ENCODE peak calls at places on chromosome 16, in eight cellular contexts. Q is PC-3, D is HT-29, X is Calu3, L is erythroblast, J is fibroblast of the conjunctiva, R is small intestine, S is neuronal stem cell. C is an unnamed sample.

GRCh38 chr16:26951950-26952349 is 114.8 kb upstream of the C16orf82 start:
- DNase-seq in Q (no peak), D (no peak), X (no peak), L (no peak), J (no peak), R (no peak), S (no peak), C (no peak)

GRCh38 chr16:76639685-76640289 is 362.6 kb downstream of the CNTNAP4 start:
- DNase-seq in Q (peak), D (peak), X (peak), L (peak), J (peak), R (peak), S (no peak), C (no peak)

GRCh38 chr16:66601471-66601870 is 3.0 kb upstream of the CMTM3 start:
- DNase-seq in Q (no peak), D (no peak), X (no peak), L (no peak), J (no peak), R (no peak), S (no peak), C (no peak)

GRCh38 chr16:15897834-15898254 is 9.4 kb upstream of the CEP20 start:
- DNase-seq in Q (peak), D (no peak), X (no peak), L (no peak), J (no peak), R (no peak), S (no peak), C (no peak)

GRCh38 chr16:66286527-66286926 is 80.0 kb upstream of the CDH5 start:
- DNase-seq in Q (no peak), D (no peak), X (no peak), L (no peak), J (no peak), R (no peak), S (no peak), C (no peak)

GRCh38 chr16:66996324-66996982 is 8.1 kb downstream of the CES4A start:
- DNase-seq in Q (peak), D (no peak), X (no peak), L (no peak), J (peak), R (no peak), S (no peak), C (peak)

GRCh38 chr16:85123891-85124635 is 11.8 kb upstream of the CIBAR2 start:
- DNase-seq in Q (peak), D (no peak), X (no peak), L (no peak), J (peak), R (no peak), S (no peak), C (no peak)

GRCh38 chr16:78763821-78764440 is 664.5 kb downstream of the WWOX start:
- DNase-seq in Q (no peak), D (no peak), X (no peak), L (no peak), J (no peak), R (no peak), S (no peak), C (no peak)

GRCh38 chr16:83113811-83114210 is 487.0 kb downstream of the CDH13 start:
- DNase-seq in Q (no peak), D (no peak), X (no peak), L (no peak), J (no peak), R (no peak), S (no peak), C (no peak)

GRCh38 chr16:86011532-86011931 is 112.6 kb downstream of the IRF8 start:
- DNase-seq in Q (no peak), D (no peak), X (no peak), L (no peak), J (no peak), R (no peak), S (no peak), C (no peak)

GRCh38 chr16:48813485-48813884 is 203.5 kb upstream of the N4BP1 start:
- DNase-seq in Q (no peak), D (no peak), X (no peak), L (no peak), J (no peak), R (no peak), S (no peak), C (no peak)

GRCh38 chr16:7014756-7015155 is 317.9 kb upstream of the RBFOX1 start:
- DNase-seq in Q (no peak), D (no peak), X (no peak), L (no peak), J (no peak), R (no peak), S (no peak), C (no peak)

GRCh38 chr16:51184702-51185433 is 33.8 kb upstream of the SALL1 start:
- DNase-seq in Q (no peak), D (no peak), X (no peak), L (no peak), J (no peak), R (no peak), S (no peak), C (no peak)

GRCh38 chr16:68504066-68504465 is 35.0 kb upstream of the ZFP90 start:
- DNase-seq in Q (no peak), D (no peak), X (no peak), L (no peak), J (no peak), R (no peak), S (no peak), C (no peak)

GRCh38 chr16:21071741-21072140 is 78.9 kb downstream of the DNAH3 start:
- DNase-seq in Q (no peak), D (no peak), X (no peak), L (no peak), J (no peak), R (no peak), S (no peak), C (no peak)

GRCh38 chr16:50323335-50324011 is 45.3 kb downstream of the BRD7 start:
- DNase-seq in Q (peak), D (peak), X (no peak), L (peak), J (no peak), R (peak), S (no peak), C (no peak)

GRCh38 chr16:48231675-48232214 is 12.4 kb upstream of the LONP2 start:
- DNase-seq in Q (peak), D (peak), X (peak), L (peak), J (peak), R (peak), S (peak), C (peak)

GRCh38 chr16:3022208-3022696 is 1.5 kb downstream of the HCFC1R1 start:
- DNase-seq in Q (peak), D (peak), X (peak), L (peak), J (peak), R (peak), S (peak), C (peak)

GRCh38 chr16:87388818-87389134 is 3.4 kb upstream of the MAP1LC3B start:
- DNase-seq in Q (no peak), D (no peak), X (no peak), L (no peak), J (no peak), R (no peak), S (no peak), C (no peak)

GRCh38 chr16:69861276-69862030 is 89.7 kb upstream of the CLEC18A start:
- DNase-seq in Q (no peak), D (peak), X (no peak), L (no peak), J (no peak), R (peak), S (no peak), C (peak)

GRCh38 chr16:75272097-75272548 is 20.7 kb upstream of the BCAR1 start:
- DNase-seq in Q (no peak), D (no peak), X (no peak), L (no peak), J (no peak), R (no peak), S (no peak), C (no peak)

GRCh38 chr16:53159781-53160436 is 105.1 kb downstream of the CHD9 start:
- DNase-seq in Q (peak), D (peak), X (peak), L (peak), J (peak), R (peak), S (peak), C (no peak)